ENCODE peak calls at places on chromosomes 7 and 10, in eight cellular contexts. One of them, this sample, is unnamed.
A peak's percentile ranks its signal among the peaks of the same experiment; 100 is the strongest.

GRCh38 chr10:12534824-12535223 is 185.5 kb downstream of the CAMK1D start:
- DNase-seq in cardiac muscle cell: no peak
- DNase-seq in cardiac fibroblast: no peak
- DNase-seq in heart left ventricle: no peak
- DNase-seq in A549: no peak
- DNase-seq in right atrium auricular region: no peak
- DNase-seq in upper lobe of right lung: peak; percentile 28
- DNase-seq in OCI-LY7: no peak
- DNase-seq in this sample: no peak

GRCh38 chr7:74059681-74060588 is 23.7 kb upstream of the LIMK1 start:
- DNase-seq in cardiac muscle cell: no peak
- DNase-seq in cardiac fibroblast: no peak
- DNase-seq in heart left ventricle: no peak
- DNase-seq in A549: peak; percentile 67
- DNase-seq in right atrium auricular region: no peak
- DNase-seq in upper lobe of right lung: peak; percentile 88
- DNase-seq in OCI-LY7: no peak
- DNase-seq in this sample: no peak

GRCh38 chr10:129730272-129730992 is 233.6 kb downstream of the EBF3 start:
- DNase-seq in cardiac muscle cell: no peak
- DNase-seq in cardiac fibroblast: no peak
- DNase-seq in heart left ventricle: no peak
- DNase-seq in A549: no peak
- DNase-seq in right atrium auricular region: no peak
- DNase-seq in upper lobe of right lung: no peak
- DNase-seq in OCI-LY7: no peak
- DNase-seq in this sample: no peak

GRCh38 chr10:18446205-18446604 is 205.2 kb downstream of the NSUN6 start:
- DNase-seq in cardiac muscle cell: no peak
- DNase-seq in cardiac fibroblast: no peak
- DNase-seq in heart left ventricle: no peak
- DNase-seq in A549: no peak
- DNase-seq in right atrium auricular region: no peak
- DNase-seq in upper lobe of right lung: no peak
- DNase-seq in OCI-LY7: no peak
- DNase-seq in this sample: no peak

GRCh38 chr10:20489961-20490360 is 407.1 kb downstream of the NEBL start:
- DNase-seq in cardiac muscle cell: no peak
- DNase-seq in cardiac fibroblast: no peak
- DNase-seq in heart left ventricle: no peak
- DNase-seq in A549: no peak
- DNase-seq in right atrium auricular region: no peak
- DNase-seq in upper lobe of right lung: no peak
- DNase-seq in OCI-LY7: no peak
- DNase-seq in this sample: no peak

GRCh38 chr10:121183241-121183640 is 332.1 kb downstream of the WDR11 start:
- DNase-seq in cardiac muscle cell: no peak
- DNase-seq in cardiac fibroblast: no peak
- DNase-seq in heart left ventricle: no peak
- DNase-seq in A549: no peak
- DNase-seq in right atrium auricular region: no peak
- DNase-seq in upper lobe of right lung: no peak
- DNase-seq in OCI-LY7: no peak
- DNase-seq in this sample: no peak

GRCh38 chr10:101229275-101230184 is at the start of gene LBX1:
- DNase-seq in cardiac muscle cell: no peak
- DNase-seq in cardiac fibroblast: no peak
- DNase-seq in heart left ventricle: no peak
- DNase-seq in A549: no peak
- DNase-seq in right atrium auricular region: no peak
- DNase-seq in upper lobe of right lung: no peak
- DNase-seq in OCI-LY7: no peak
- DNase-seq in this sample: no peak

GRCh38 chr10:21347043-21347799 is 178.3 kb downstream of the SKIDA1 start:
- DNase-seq in cardiac muscle cell: no peak
- DNase-seq in cardiac fibroblast: peak; percentile 78
- DNase-seq in heart left ventricle: no peak
- DNase-seq in A549: no peak
- DNase-seq in right atrium auricular region: no peak
- DNase-seq in upper lobe of right lung: no peak
- DNase-seq in OCI-LY7: no peak
- DNase-seq in this sample: peak; percentile 12

GRCh38 chr10:1633783-1634182 is 103.5 kb downstream of the ADARB2 start:
- DNase-seq in cardiac muscle cell: no peak
- DNase-seq in cardiac fibroblast: no peak
- DNase-seq in heart left ventricle: no peak
- DNase-seq in A549: no peak
- DNase-seq in right atrium auricular region: peak; percentile 11
- DNase-seq in upper lobe of right lung: no peak
- DNase-seq in OCI-LY7: no peak
- DNase-seq in this sample: no peak

GRCh38 chr10:3229815-3230214 is 57.2 kb upstream of the PITRM1 start:
- DNase-seq in cardiac muscle cell: no peak
- DNase-seq in cardiac fibroblast: no peak
- DNase-seq in heart left ventricle: no peak
- DNase-seq in A549: no peak
- DNase-seq in right atrium auricular region: no peak
- DNase-seq in upper lobe of right lung: no peak
- DNase-seq in OCI-LY7: no peak
- DNase-seq in this sample: peak; percentile 60

GRCh38 chr10:36168777-36169176 is 526.7 kb upstream of the FZD8 start:
- DNase-seq in cardiac muscle cell: no peak
- DNase-seq in cardiac fibroblast: no peak
- DNase-seq in heart left ventricle: no peak
- DNase-seq in A549: no peak
- DNase-seq in right atrium auricular region: no peak
- DNase-seq in upper lobe of right lung: no peak
- DNase-seq in OCI-LY7: no peak
- DNase-seq in this sample: no peak

GRCh38 chr7:99379043-99379577 is 4.6 kb downstream of the ARPC1B start:
- DNase-seq in cardiac muscle cell: no peak
- DNase-seq in cardiac fibroblast: peak; percentile 96
- DNase-seq in heart left ventricle: peak; percentile 78
- DNase-seq in A549: no peak
- DNase-seq in right atrium auricular region: peak; percentile 86
- DNase-seq in upper lobe of right lung: no peak
- DNase-seq in OCI-LY7: peak; percentile 34
- DNase-seq in this sample: peak; percentile 98

GRCh38 chr10:3651969-3652653 is 132.9 kb downstream of the KLF6 start:
- DNase-seq in cardiac muscle cell: no peak
- DNase-seq in cardiac fibroblast: no peak
- DNase-seq in heart left ventricle: no peak
- DNase-seq in A549: no peak
- DNase-seq in right atrium auricular region: no peak
- DNase-seq in upper lobe of right lung: no peak
- DNase-seq in OCI-LY7: no peak
- DNase-seq in this sample: no peak

GRCh38 chr10:8402469-8403074 is 348.1 kb downstream of the GATA3 start:
- DNase-seq in cardiac muscle cell: no peak
- DNase-seq in cardiac fibroblast: peak; percentile 34
- DNase-seq in heart left ventricle: no peak
- DNase-seq in A549: no peak
- DNase-seq in right atrium auricular region: no peak
- DNase-seq in upper lobe of right lung: no peak
- DNase-seq in OCI-LY7: no peak
- DNase-seq in this sample: no peak

GRCh38 chr10:70191161-70191770 is 21.0 kb upstream of the SAR1A start:
- DNase-seq in cardiac muscle cell: no peak
- DNase-seq in cardiac fibroblast: peak; percentile 54
- DNase-seq in heart left ventricle: no peak
- DNase-seq in A549: no peak
- DNase-seq in right atrium auricular region: no peak
- DNase-seq in upper lobe of right lung: no peak
- DNase-seq in OCI-LY7: no peak
- DNase-seq in this sample: peak; percentile 54

GRCh38 chr7:12139421-12139820 is 71.7 kb upstream of the TMEM106B start:
- DNase-seq in cardiac muscle cell: no peak
- DNase-seq in cardiac fibroblast: peak; percentile 32
- DNase-seq in heart left ventricle: no peak
- DNase-seq in A549: no peak
- DNase-seq in right atrium auricular region: no peak
- DNase-seq in upper lobe of right lung: no peak
- DNase-seq in OCI-LY7: no peak
- DNase-seq in this sample: no peak

GRCh38 chr7:79091661-79092060 is 361.8 kb downstream of the MAGI2 start:
- DNase-seq in cardiac muscle cell: no peak
- DNase-seq in cardiac fibroblast: peak; percentile 17
- DNase-seq in heart left ventricle: no peak
- DNase-seq in A549: no peak
- DNase-seq in right atrium auricular region: no peak
- DNase-seq in upper lobe of right lung: no peak
- DNase-seq in OCI-LY7: no peak
- DNase-seq in this sample: peak; percentile 55

GRCh38 chr7:139451638-139452037 is 31.8 kb downstream of the KLRG2 start:
- DNase-seq in cardiac muscle cell: no peak
- DNase-seq in cardiac fibroblast: peak; percentile 22
- DNase-seq in heart left ventricle: no peak
- DNase-seq in A549: no peak
- DNase-seq in right atrium auricular region: no peak
- DNase-seq in upper lobe of right lung: no peak
- DNase-seq in OCI-LY7: no peak
- DNase-seq in this sample: peak; percentile 40

GRCh38 chr10:47348661-47349470 is 703 bp downstream of the RBP3 start:
- DNase-seq in cardiac muscle cell: no peak
- DNase-seq in cardiac fibroblast: no peak
- DNase-seq in heart left ventricle: no peak
- DNase-seq in A549: no peak
- DNase-seq in right atrium auricular region: no peak
- DNase-seq in upper lobe of right lung: no peak
- DNase-seq in OCI-LY7: no peak
- DNase-seq in this sample: no peak

GRCh38 chr7:88628363-88629085 is 131.0 kb upstream of the ZNF804B start:
- DNase-seq in cardiac muscle cell: no peak
- DNase-seq in cardiac fibroblast: no peak
- DNase-seq in heart left ventricle: no peak
- DNase-seq in A549: no peak
- DNase-seq in right atrium auricular region: no peak
- DNase-seq in upper lobe of right lung: no peak
- DNase-seq in OCI-LY7: no peak
- DNase-seq in this sample: no peak

GRCh38 chr7:150362989-150363769 is 5.4 kb upstream of the REPIN1 start:
- DNase-seq in cardiac muscle cell: no peak
- DNase-seq in cardiac fibroblast: no peak
- DNase-seq in heart left ventricle: no peak
- DNase-seq in A549: no peak
- DNase-seq in right atrium auricular region: no peak
- DNase-seq in upper lobe of right lung: peak; percentile 2
- DNase-seq in OCI-LY7: no peak
- DNase-seq in this sample: no peak

GRCh38 chr10:86178401-86179142 is 188.0 kb downstream of the GRID1 start:
- DNase-seq in cardiac muscle cell: peak; percentile 68
- DNase-seq in cardiac fibroblast: peak; percentile 3
- DNase-seq in heart left ventricle: no peak
- DNase-seq in A549: peak; percentile 58
- DNase-seq in right atrium auricular region: no peak
- DNase-seq in upper lobe of right lung: peak; percentile 63
- DNase-seq in OCI-LY7: peak; percentile 7
- DNase-seq in this sample: no peak
- TF ChIP-seq CTCF in cardiac muscle cell: peak; percentile 32
- TF ChIP-seq CTCF in cardiac fibroblast: no peak
- TF ChIP-seq CTCF in heart left ventricle: no peak
- TF ChIP-seq CTCF in A549: peak; percentile 26
- TF ChIP-seq CTCF in right atrium auricular region: no peak
- TF ChIP-seq CTCF in upper lobe of right lung: peak; percentile 29
- TF ChIP-seq CTCF in OCI-LY7: no peak
- TF ChIP-seq CTCF in this sample: peak; percentile 22

DNA sequence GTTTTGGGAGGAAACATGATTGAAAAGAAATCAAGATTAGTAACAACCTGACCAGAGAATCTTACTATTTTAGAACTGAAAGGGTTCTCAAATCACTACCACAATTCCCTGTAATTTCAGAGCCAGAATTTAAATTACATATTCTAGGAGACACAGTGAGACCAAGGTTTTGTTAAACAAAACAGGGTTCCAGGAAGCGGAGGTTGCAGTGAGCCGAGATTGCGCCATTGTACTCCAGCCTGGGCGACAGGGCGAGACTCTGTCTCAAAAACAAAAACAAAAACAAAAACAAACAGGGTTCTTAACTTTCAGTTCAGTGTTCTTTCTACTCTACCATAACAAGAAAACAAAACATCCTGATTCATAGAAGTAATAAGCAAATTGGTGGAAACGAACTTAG is 57.6 kb downstream of the SNX13 start:
- DNase-seq in cardiac muscle cell: no peak
- DNase-seq in cardiac fibroblast: no peak
- DNase-seq in heart left ventricle: no peak
- DNase-seq in A549: no peak
- DNase-seq in right atrium auricular region: no peak
- DNase-seq in upper lobe of right lung: no peak
- DNase-seq in OCI-LY7: no peak
- DNase-seq in this sample: no peak
- H3K4me3 ChIP-seq in cardiac muscle cell: no peak overlapping the region
- H3K4me3 ChIP-seq in cardiac fibroblast: no peak overlapping the region
- H3K4me3 ChIP-seq in heart left ventricle: no peak overlapping the region
- H3K4me3 ChIP-seq in A549: no peak overlapping the region
- H3K4me3 ChIP-seq in right atrium auricular region: no peak overlapping the region
- H3K4me3 ChIP-seq in upper lobe of right lung: no peak overlapping the region
- H3K4me3 ChIP-seq in OCI-LY7: no peak overlapping the region
- H3K4me3 ChIP-seq in this sample: no peak overlapping the region

GRCh38 chr7:47852330-47853245 is 95.7 kb downstream of the PKD1L1 start:
- DNase-seq in cardiac muscle cell: peak; percentile 18
- DNase-seq in cardiac fibroblast: peak; percentile 7
- DNase-seq in heart left ventricle: no peak
- DNase-seq in A549: no peak
- DNase-seq in right atrium auricular region: no peak
- DNase-seq in upper lobe of right lung: no peak
- DNase-seq in OCI-LY7: peak; percentile 24
- DNase-seq in this sample: peak; percentile 16
- TF ChIP-seq CTCF in cardiac muscle cell: peak; percentile 28
- TF ChIP-seq CTCF in cardiac fibroblast: peak; percentile 27
- TF ChIP-seq CTCF in heart left ventricle: no peak
- TF ChIP-seq CTCF in A549: no peak
- TF ChIP-seq CTCF in right atrium auricular region: no peak
- TF ChIP-seq CTCF in upper lobe of right lung: no peak
- TF ChIP-seq CTCF in OCI-LY7: peak; percentile 67
- TF ChIP-seq CTCF in this sample: peak; percentile 36

DNA sequence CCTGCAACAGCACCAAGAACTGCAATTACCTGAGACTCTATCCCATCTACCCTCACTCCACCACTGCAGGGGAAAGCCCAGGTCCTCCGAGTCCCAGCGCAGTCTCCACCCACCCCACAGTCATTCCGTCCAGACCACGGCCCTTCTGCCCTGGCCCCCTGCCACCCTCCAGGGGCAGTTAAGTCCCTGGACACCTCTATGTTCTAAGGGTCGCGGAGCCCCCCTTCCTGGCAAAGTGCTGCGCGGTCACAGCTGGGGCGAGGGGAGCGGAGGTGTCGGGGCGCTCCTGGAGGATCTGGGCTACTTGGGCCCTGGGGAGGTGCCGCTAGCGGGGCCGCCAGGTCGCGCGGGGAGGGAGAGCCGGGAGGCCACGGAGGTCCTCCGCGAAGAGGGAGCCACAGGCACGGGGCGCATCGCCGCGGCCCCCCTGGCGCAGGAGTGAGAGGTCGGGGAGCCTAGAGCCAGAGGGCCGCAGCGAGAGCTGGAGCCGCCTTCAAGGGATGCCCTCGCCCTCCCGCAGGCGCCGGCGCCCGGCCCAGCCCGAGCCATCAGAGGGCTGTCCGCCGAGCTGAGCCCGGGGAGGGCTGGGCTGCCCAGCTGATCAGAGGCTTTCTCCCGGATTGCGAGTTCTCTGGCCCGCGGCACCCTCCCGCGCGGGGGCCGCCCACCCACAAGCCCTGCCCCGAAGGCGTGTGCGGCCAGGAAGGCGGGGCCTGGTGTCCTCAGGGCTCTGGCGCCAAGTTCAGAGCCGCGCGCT is 4.2 kb upstream of the ANTXRL start:
- DNase-seq in cardiac muscle cell: peak; percentile 86
- DNase-seq in cardiac fibroblast: peak; percentile 82
- DNase-seq in heart left ventricle: peak; percentile 92
- DNase-seq in A549: peak; percentile 47
- DNase-seq in right atrium auricular region: peak; percentile 83
- DNase-seq in upper lobe of right lung: peak; percentile 90
- DNase-seq in OCI-LY7: no peak
- DNase-seq in this sample: peak; percentile 40
- H3K4me3 ChIP-seq in cardiac muscle cell: peak overlapping the region; percentile 49
- H3K4me3 ChIP-seq in cardiac fibroblast: peak overlapping the region; percentile 50
- H3K4me3 ChIP-seq in heart left ventricle: peak overlapping the region; percentile 30
- H3K4me3 ChIP-seq in A549: peak overlapping the region; percentile 74
- H3K4me3 ChIP-seq in right atrium auricular region: peak overlapping the region; percentile 63
- H3K4me3 ChIP-seq in upper lobe of right lung: peak overlapping the region; percentile 50
- H3K4me3 ChIP-seq in OCI-LY7: no peak overlapping the region
- H3K4me3 ChIP-seq in this sample: no peak overlapping the region